ENCODE peak calls at places on chromosomes 13 and 19, in five cellular contexts. One of them, this sample, is unnamed.

GRCh38 chr13:77031869-77032268 is 4.9 kb upstream of the FBXL3 start:
- DNase-seq in astrocyte: no peak
- DNase-seq in lower leg skin: no peak
- DNase-seq in H9: no peak
- DNase-seq in stomach: no peak
- DNase-seq in this sample: no peak

GRCh38 chr19:17721821-17722220 is 2.5 kb downstream of the MAP1S start:
- DNase-seq in H9: no peak
- DNase-seq in lower leg skin: no peak
- DNase-seq in astrocyte: no peak
- DNase-seq in stomach: no peak
- DNase-seq in this sample: peak

GRCh38 chr19:16825312-16826168 is 3.7 kb upstream of the SIN3B start:
- DNase-seq in astrocyte: peak
- DNase-seq in H9: peak
- DNase-seq in lower leg skin: peak
- DNase-seq in stomach: peak
- DNase-seq in this sample: no peak

GRCh38 chr13:28322256-28322895 is 172.6 kb downstream of the FLT1 start:
- DNase-seq in H9: no peak
- DNase-seq in stomach: no peak
- DNase-seq in astrocyte: peak
- DNase-seq in lower leg skin: no peak
- DNase-seq in this sample: no peak

GRCh38 chr13:73090116-73090811 is 31.5 kb downstream of the KLF5 start:
- DNase-seq in astrocyte: peak
- DNase-seq in H9: peak
- DNase-seq in stomach: peak
- DNase-seq in lower leg skin: no peak
- DNase-seq in this sample: no peak

GRCh38 chr13:42396901-42397670 is 125.1 kb downstream of the AKAP11 start:
- DNase-seq in astrocyte: no peak
- DNase-seq in lower leg skin: no peak
- DNase-seq in stomach: no peak
- DNase-seq in H9: no peak
- DNase-seq in this sample: no peak

GRCh38 chr19:38806371-38806770 is 6.4 kb downstream of the LGALS4 start:
- DNase-seq in astrocyte: no peak
- DNase-seq in H9: no peak
- DNase-seq in lower leg skin: no peak
- DNase-seq in stomach: no peak
- DNase-seq in this sample: no peak

GRCh38 chr19:34232566-34233481 is 21.5 kb upstream of the GARRE1 start:
- DNase-seq in astrocyte: peak
- DNase-seq in H9: no peak
- DNase-seq in lower leg skin: peak
- DNase-seq in stomach: no peak
- DNase-seq in this sample: no peak

GRCh38 chr13:25902946-25903345 is 148.9 kb downstream of the SHISA2 start:
- DNase-seq in astrocyte: no peak
- DNase-seq in lower leg skin: no peak
- DNase-seq in H9: no peak
- DNase-seq in stomach: no peak
- DNase-seq in this sample: no peak

GRCh38 chr13:111202745-111203144 is 87.6 kb downstream of the ARHGEF7 start:
- DNase-seq in stomach: no peak
- DNase-seq in astrocyte: peak
- DNase-seq in H9: no peak
- DNase-seq in lower leg skin: no peak
- DNase-seq in this sample: no peak

GRCh38 chr13:18944501-18945068 is 237.0 kb downstream of the TUBA3C start:
- DNase-seq in stomach: no peak
- DNase-seq in lower leg skin: peak
- DNase-seq in H9: no peak
- DNase-seq in astrocyte: no peak
- DNase-seq in this sample: no peak

GRCh38 chr19:22616659-22617058 is 17.5 kb upstream of the ZNF492 start:
- DNase-seq in H9: no peak
- DNase-seq in lower leg skin: no peak
- DNase-seq in stomach: no peak
- DNase-seq in astrocyte: no peak
- DNase-seq in this sample: no peak

GRCh38 chr13:53201454-53202225 is 173.0 kb downstream of the OLFM4 start:
- DNase-seq in lower leg skin: peak
- DNase-seq in stomach: no peak
- DNase-seq in astrocyte: no peak
- DNase-seq in H9: peak
- DNase-seq in this sample: no peak

GRCh38 chr19:42555317-42555716 is 27.0 kb upstream of the CEACAM1 start:
- DNase-seq in lower leg skin: no peak
- DNase-seq in astrocyte: no peak
- DNase-seq in H9: peak
- DNase-seq in stomach: no peak
- DNase-seq in this sample: no peak

GRCh38 chr19:45213031-45213430 is 32.2 kb downstream of the EXOC3L2 start:
- DNase-seq in stomach: no peak
- DNase-seq in astrocyte: no peak
- DNase-seq in H9: no peak
- DNase-seq in lower leg skin: no peak
- DNase-seq in this sample: no peak

GRCh38 chr19:39906283-39906682 is 28.2 kb downstream of the FCGBP start:
- DNase-seq in astrocyte: no peak
- DNase-seq in lower leg skin: peak
- DNase-seq in stomach: no peak
- DNase-seq in H9: no peak
- DNase-seq in this sample: no peak

GRCh38 chr13:33109319-33109718 is 93.1 kb downstream of the KL start:
- DNase-seq in astrocyte: no peak
- DNase-seq in lower leg skin: no peak
- DNase-seq in stomach: no peak
- DNase-seq in H9: no peak
- DNase-seq in this sample: no peak

GRCh38 chr13:66994097-66994496 is 236.0 kb downstream of the PCDH9 start:
- DNase-seq in H9: peak
- DNase-seq in lower leg skin: peak
- DNase-seq in stomach: peak
- DNase-seq in astrocyte: peak
- DNase-seq in this sample: no peak

GRCh38 chr13:31476266-31476665 is 263.1 kb upstream of the RXFP2 start:
- DNase-seq in lower leg skin: no peak
- DNase-seq in astrocyte: peak
- DNase-seq in stomach: no peak
- DNase-seq in H9: no peak
- DNase-seq in this sample: no peak

GRCh38 chr13:111480976-111481375 is 160.5 kb downstream of the TEX29 start:
- DNase-seq in lower leg skin: no peak
- DNase-seq in H9: no peak
- DNase-seq in stomach: peak
- DNase-seq in astrocyte: no peak
- DNase-seq in this sample: no peak

GRCh38 chr19:30068528-30069395 is 126.7 kb downstream of the URI1 start:
- DNase-seq in stomach: peak
- DNase-seq in astrocyte: no peak
- DNase-seq in H9: peak
- DNase-seq in lower leg skin: peak
- DNase-seq in this sample: peak

GRCh38 chr19:14113762-14114414 is 3.7 kb downstream of the PRKACA start:
- DNase-seq in H9: no peak
- DNase-seq in stomach: no peak
- DNase-seq in astrocyte: no peak
- DNase-seq in lower leg skin: no peak
- DNase-seq in this sample: no peak

GRCh38 chr19:18855647-18856384 is 24.1 kb downstream of the UPF1 start:
- DNase-seq in stomach: no peak
- DNase-seq in astrocyte: no peak
- DNase-seq in H9: no peak
- DNase-seq in lower leg skin: no peak
- DNase-seq in this sample: no peak

GRCh38 chr19:18858906-18859646 is 27.3 kb downstream of the UPF1 start:
- DNase-seq in H9: no peak
- DNase-seq in astrocyte: no peak
- DNase-seq in stomach: no peak
- DNase-seq in lower leg skin: no peak
- DNase-seq in this sample: no peak

GRCh38 chr19:18854982-18855381 is 23.2 kb downstream of the UPF1 start:
- DNase-seq in H9: no peak
- DNase-seq in stomach: no peak
- DNase-seq in lower leg skin: no peak
- DNase-seq in astrocyte: no peak
- DNase-seq in this sample: no peak

GRCh38 chr19:18857223-18857622 is 25.5 kb downstream of the UPF1 start:
- DNase-seq in stomach: no peak
- DNase-seq in astrocyte: no peak
- DNase-seq in lower leg skin: no peak
- DNase-seq in H9: no peak
- DNase-seq in this sample: no peak

DNA sequence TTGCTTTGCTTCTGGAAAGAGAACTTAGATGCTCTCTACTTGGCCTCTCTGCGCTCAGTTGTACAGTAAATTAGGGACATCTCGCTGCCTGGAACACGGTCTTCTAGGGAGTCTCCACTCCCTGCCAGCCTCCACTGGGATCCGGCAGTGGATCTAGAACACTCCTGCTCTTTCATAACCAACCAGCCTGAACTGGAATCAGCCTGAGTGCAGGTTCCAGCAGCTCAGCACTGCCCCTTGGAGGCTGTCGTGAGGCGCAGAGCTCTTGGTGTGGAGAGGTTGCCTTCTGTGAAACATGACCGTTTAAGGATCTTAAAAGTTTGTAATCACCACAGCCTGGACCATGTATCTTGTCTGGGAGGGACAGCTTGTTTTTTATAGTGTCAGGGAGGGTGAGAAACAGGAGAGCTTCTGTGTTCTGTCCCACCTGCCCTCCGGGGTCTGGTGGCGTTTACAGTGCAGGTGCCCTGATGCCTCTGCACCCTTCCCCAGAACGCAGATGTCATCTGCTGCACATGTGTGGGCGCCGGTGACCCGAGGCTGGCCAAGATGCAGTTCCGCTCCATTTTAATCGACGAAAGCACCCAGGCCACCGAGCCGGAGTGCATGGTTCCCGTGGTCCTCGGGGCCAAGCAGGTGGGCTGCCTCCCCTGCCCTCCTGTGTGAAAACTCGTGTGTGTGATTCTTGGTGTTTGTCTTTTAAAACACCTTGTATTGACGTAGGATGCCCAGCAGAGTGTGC is 24.8 kb downstream of the UPF1 start:
- DNase-seq in H9: no peak
- DNase-seq in astrocyte: no peak
- DNase-seq in stomach: no peak
- DNase-seq in lower leg skin: no peak
- DNase-seq in this sample: no peak
- TF ChIP-seq CTCF in H9: peak
- TF ChIP-seq CTCF in astrocyte: peak
- TF ChIP-seq CTCF in stomach: no peak
- TF ChIP-seq CTCF in lower leg skin: no peak
- TF ChIP-seq CTCF in this sample: no peak

GRCh38 chr19:35942235-35942634 is 6.1 kb downstream of the LRFN3 start:
- DNase-seq in astrocyte: no peak
- DNase-seq in lower leg skin: no peak
- DNase-seq in H9: no peak
- DNase-seq in stomach: no peak
- DNase-seq in this sample: no peak
- TF ChIP-seq CTCF in astrocyte: no peak
- TF ChIP-seq CTCF in lower leg skin: no peak
- TF ChIP-seq CTCF in H9: no peak
- TF ChIP-seq CTCF in stomach: no peak
- TF ChIP-seq CTCF in this sample: no peak

GRCh38 chr13:98447881-98448641 is 128.8 kb downstream of the STK24 start:
- DNase-seq in lower leg skin: no peak
- DNase-seq in H9: peak
- DNase-seq in astrocyte: peak
- DNase-seq in stomach: no peak
- DNase-seq in this sample: no peak

GRCh38 chr13:98449273-98449672 is 127.6 kb downstream of the STK24 start:
- DNase-seq in lower leg skin: no peak
- DNase-seq in astrocyte: no peak
- DNase-seq in H9: no peak
- DNase-seq in stomach: no peak
- DNase-seq in this sample: no peak

GRCh38 chr13:98450012-98450411 is 126.9 kb downstream of the STK24 start:
- DNase-seq in lower leg skin: no peak
- DNase-seq in H9: no peak
- DNase-seq in astrocyte: no peak
- DNase-seq in stomach: no peak
- DNase-seq in this sample: no peak

GRCh38 chr13:98447130-98447529 is 129.8 kb downstream of the STK24 start:
- DNase-seq in H9: no peak
- DNase-seq in stomach: no peak
- DNase-seq in lower leg skin: no peak
- DNase-seq in astrocyte: no peak
- DNase-seq in this sample: no peak

DNA sequence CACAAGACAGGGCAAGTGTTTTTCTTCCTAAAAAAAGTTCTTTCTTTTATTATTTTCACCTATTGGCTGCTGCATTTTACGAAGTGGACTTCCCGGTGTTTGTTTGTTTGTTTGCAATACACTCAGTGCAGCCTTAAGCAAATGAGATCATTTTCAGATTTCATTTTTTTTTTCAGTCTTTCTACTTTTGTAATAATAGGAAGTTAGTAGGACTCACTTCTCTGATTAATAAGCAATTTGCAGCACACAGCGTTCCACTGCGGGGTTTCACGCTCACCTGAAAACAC is 128.3 kb downstream of the STK24 start:
- DNase-seq in lower leg skin: no peak
- DNase-seq in astrocyte: no peak
- DNase-seq in H9: no peak
- DNase-seq in stomach: no peak
- DNase-seq in this sample: no peak
- TF ChIP-seq CTCF in lower leg skin: no peak
- TF ChIP-seq CTCF in astrocyte: no peak
- TF ChIP-seq CTCF in H9: no peak
- TF ChIP-seq CTCF in stomach: no peak
- TF ChIP-seq CTCF in this sample: no peak

DNA sequence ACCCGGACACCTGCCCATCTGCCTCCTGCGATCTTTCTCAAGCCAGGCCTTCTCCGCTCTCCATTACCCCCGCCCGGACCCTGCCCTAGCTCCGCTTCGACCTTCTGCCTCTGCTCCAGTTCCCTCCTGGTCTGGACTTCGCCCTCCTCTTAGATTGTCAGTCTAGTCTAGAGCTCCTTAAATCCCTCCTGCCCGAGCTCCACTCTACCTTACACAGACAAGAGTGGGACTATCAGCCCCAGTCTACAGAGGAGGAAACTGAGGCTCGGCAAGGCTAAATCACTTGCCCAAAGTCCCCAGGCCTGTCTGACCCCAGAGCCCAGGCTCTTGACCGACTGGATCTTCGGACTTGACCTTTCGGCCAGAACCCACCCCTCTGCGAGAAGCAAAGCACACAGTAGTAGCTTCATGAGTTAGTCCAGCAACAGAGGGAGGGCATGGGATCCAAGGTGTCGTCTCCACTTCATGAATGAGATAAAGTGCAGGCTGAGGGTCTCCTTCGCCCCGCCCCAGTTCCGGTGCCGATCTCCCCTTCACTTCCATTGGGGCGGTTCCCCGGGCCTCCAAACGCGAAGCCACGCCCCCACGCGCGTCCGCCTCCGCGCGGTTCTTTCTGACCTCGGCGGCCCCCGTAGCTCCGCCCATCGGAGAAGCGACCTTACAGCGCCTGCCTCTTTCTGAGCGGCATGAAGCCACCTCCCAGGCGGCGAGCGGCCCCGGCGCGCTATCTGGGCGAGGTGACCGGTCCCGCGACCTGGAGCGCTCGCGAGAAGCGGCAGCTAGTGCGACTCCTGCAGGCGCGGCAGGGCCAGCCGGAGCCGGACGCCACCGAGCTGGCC is at the start of gene SNAPC2:
- DNase-seq in H9: peak
- DNase-seq in stomach: peak
- DNase-seq in astrocyte: peak
- DNase-seq in lower leg skin: peak
- DNase-seq in this sample: peak
- TF ChIP-seq CTCF in H9: no peak
- TF ChIP-seq CTCF in stomach: no peak
- TF ChIP-seq CTCF in astrocyte: no peak
- TF ChIP-seq CTCF in lower leg skin: no peak
- TF ChIP-seq CTCF in this sample: no peak